ENCODE peak calls at places on chromosomes 11 and 22, in seven cellular contexts. I is stimulated activated CD8-positive, alpha-beta memory T cell treated with anti-CD3 and anti-CD28 coated beads, Interleukin-7, amount 100 ng/mL, for 4 hours; W is kidney tubule cell; O is stomach; F is naive thymus-derived CD8-positive, alpha-beta T cell; S is HS-5; E is neuronal stem cell. Z is an unnamed sample.

GRCh38 chr22:11066458-11067285 is 4461.3 kb upstream of the OR11H1 start:
- DNase-seq in W (no peak), E (no peak), I (no peak), O (no peak), S (no peak), F (no peak), Z (no peak)

GRCh38 chr22:35477911-35478582 is 62.6 kb upstream of the RASD2 start:
- DNase-seq in I (no peak), E (no peak), O (no peak), F (no peak), S (no peak), W (peak; percentile 96), Z (peak; percentile 84)

GRCh38 chr11:61499816-61500491 is 8.6 kb upstream of the LRRC10B start:
- DNase-seq in F (no peak), I (no peak), O (no peak), S (no peak), W (no peak), E (no peak), Z (no peak)

GRCh38 chr22:27137809-27138400 is 480.5 kb downstream of the MIAT start:
- DNase-seq in O (no peak), F (no peak), S (no peak), E (no peak), I (no peak), W (no peak), Z (no peak)

GRCh38 chr11:128499613-128500213 is 87.6 kb downstream of the ETS1 start:
- DNase-seq in I (no peak), F (no peak), W (no peak), S (no peak), O (no peak), E (no peak), Z (no peak)

GRCh38 chr22:16717699-16718558 is 107.3 kb downstream of the XKR3 start:
- DNase-seq in W (peak; percentile 61), E (no peak), S (no peak), I (no peak), F (no peak), O (no peak), Z (no peak)

GRCh38 chr11:37002831-37003230 is 404.8 kb upstream of the RAG2 start:
- DNase-seq in E (no peak), O (no peak), F (no peak), W (no peak), S (no peak), I (no peak), Z (no peak)

GRCh38 chr11:77046060-77046501 is 11.9 kb downstream of the B3GNT6 start:
- DNase-seq in S (no peak), I (no peak), F (peak; percentile 72), E (peak; percentile 56), O (peak; percentile 67), W (peak; percentile 55), Z (peak; percentile 32)

GRCh38 chr11:35721576-35722341 is 59.2 kb downstream of the TRIM44 start:
- DNase-seq in W (no peak), F (no peak), O (no peak), S (no peak), I (no peak), E (no peak), Z (no peak)

GRCh38 chr11:19290356-19290755 is 49.6 kb upstream of the E2F8 start:
- DNase-seq in I (no peak), F (no peak), O (no peak), S (no peak), W (no peak), E (no peak), Z (no peak)

GRCh38 chr11:6755303-6755952 is 16.3 kb downstream of the OR2AG2 start:
- DNase-seq in W (peak; percentile 41), F (peak; percentile 49), O (peak; percentile 27), E (peak; percentile 44), S (no peak), I (no peak), Z (peak; percentile 4)

GRCh38 chr11:3043315-3043871 is 13.8 kb downstream of the CARS1 start:
- DNase-seq in F (no peak), E (no peak), I (no peak), S (no peak), W (peak; percentile 58), O (peak; percentile 78), Z (no peak)

GRCh38 chr22:18927020-18927419 is 9.1 kb downstream of the PRODH start:
- DNase-seq in W (no peak), E (no peak), S (no peak), F (no peak), O (no peak), I (no peak), Z (no peak)

GRCh38 chr11:113001709-113002108 is 40.5 kb downstream of the NCAM1 start:
- DNase-seq in W (no peak), E (no peak), O (no peak), F (no peak), S (no peak), I (no peak), Z (no peak)

GRCh38 chr11:48052183-48053040 is 72.1 kb downstream of the PTPRJ start:
- DNase-seq in E (no peak), O (peak; percentile 90), W (peak; percentile 92), S (no peak), I (no peak), F (no peak), Z (peak; percentile 61)

GRCh38 chr11:114075891-114076441 is 16.5 kb downstream of the ZBTB16 start:
- DNase-seq in I (peak; percentile 28), W (peak; percentile 5), F (peak; percentile 49), S (no peak), E (peak; percentile 32), O (no peak), Z (peak; percentile 20)

GRCh38 chr22:19766506-19767426 is 6.2 kb downstream of the TBX1 start:
- DNase-seq in I (no peak), E (no peak), W (peak; percentile 25), O (peak; percentile 71), S (peak; percentile 28), F (peak; percentile 25), Z (no peak)

GRCh38 chr11:103872748-103873147 is 163.7 kb upstream of the DDI1 start:
- DNase-seq in F (no peak), I (no peak), S (no peak), O (no peak), E (no peak), W (no peak), Z (no peak)

GRCh38 chr22:32697331-32697995 is 104.0 kb upstream of the TIMP3 start:
- DNase-seq in W (no peak), F (no peak), E (no peak), I (no peak), S (no peak), O (no peak), Z (no peak)

GRCh38 chr11:95154514-95154913 is 64.9 kb downstream of the ENDOD1 start:
- DNase-seq in O (peak; percentile 38), E (peak; percentile 49), I (no peak), W (peak; percentile 68), F (peak; percentile 61), S (no peak), Z (peak; percentile 15)

GRCh38 chr11:102608699-102609098 is 16.4 kb downstream of the MMP20 start:
- DNase-seq in F (no peak), E (no peak), O (no peak), W (no peak), I (no peak), S (no peak), Z (no peak)

GRCh38 chr22:49774499-49775151 is 53.0 kb downstream of the BRD1 start:
- DNase-seq in O (no peak), S (no peak), E (no peak), I (no peak), W (no peak), F (no peak), Z (no peak)

GRCh38 chr11:73157141-73158010 is 15.3 kb upstream of the FCHSD2 start:
- DNase-seq in S (no peak), W (peak; percentile 80), F (no peak), O (no peak), E (no peak), I (no peak), Z (peak; percentile 66)